ENCODE peak calls at places on chromosome 7, in six cellular contexts. D is kidney, Z is heart right ventricle, Y is aorta, C is Peyer's patch, P is GM23338. M is an unnamed sample.

GRCh38 chr7:91351374-91351773 is 87.1 kb downstream of the FZD1 start:
- DNase-seq in D (no peak), Z (no peak), Y (no peak), C (no peak), P (no peak), M (no peak)

GRCh38 chr7:29019275-29019820 is 61.2 kb upstream of the TRIL start:
- DNase-seq in D (no peak), Z (no peak), Y (no peak), C (no peak), P (no peak), M (no peak)

GRCh38 chr7:47625861-47626444 is 44.0 kb upstream of the TNS3 start:
- DNase-seq in D (no peak), Z (no peak), Y (peak; percentile 9), C (no peak), P (peak; percentile 34), M (no peak)

GRCh38 chr7:133510326-133511055 is 257.6 kb downstream of the EXOC4 start:
- DNase-seq in D (no peak), Z (no peak), Y (no peak), C (no peak), P (no peak), M (no peak)

GRCh38 chr7:16421333-16422099 is at the start of gene CRPPA:
- DNase-seq in D (peak; percentile 83), Z (peak; percentile 21), Y (peak; percentile 59), C (no peak), P (peak; percentile 60), M (peak; percentile 80)

GRCh38 chr7:5695037-5695708 is 86.3 kb downstream of the RNF216 start:
- DNase-seq in D (peak; percentile 83), Z (peak; percentile 47), Y (peak; percentile 79), C (peak; percentile 77), P (no peak), M (no peak)

GRCh38 chr7:42107484-42107883 is 129.5 kb downstream of the GLI3 start:
- DNase-seq in D (no peak), Z (peak; percentile 23), Y (no peak), C (no peak), P (peak; percentile 89), M (no peak)

GRCh38 chr7:47340490-47340889 is 241.4 kb downstream of the TNS3 start:
- DNase-seq in D (no peak), Z (peak; percentile 44), Y (no peak), C (no peak), P (no peak), M (no peak)

GRCh38 chr7:155247479-155248365 is 50.0 kb upstream of the INSIG1 start:
- DNase-seq in D (no peak), Z (no peak), Y (no peak), C (no peak), P (no peak), M (no peak)

GRCh38 chr7:95509199-95509598 is 23.5 kb downstream of the ASB4 start:
- DNase-seq in D (no peak), Z (no peak), Y (no peak), C (no peak), P (peak; percentile 86), M (no peak)

GRCh38 chr7:106063692-106064091 is 48.4 kb downstream of the SYPL1 start:
- DNase-seq in D (no peak), Z (no peak), Y (no peak), C (no peak), P (no peak), M (no peak)

GRCh38 chr7:128262273-128263028 is 21.4 kb downstream of the LEP start:
- DNase-seq in D (no peak), Z (no peak), Y (no peak), C (no peak), P (no peak), M (no peak)

GRCh38 chr7:92436843-92437445 is 10.3 kb upstream of the GATAD1 start:
- DNase-seq in D (no peak), Z (no peak), Y (no peak), C (no peak), P (peak; percentile 53), M (no peak)

GRCh38 chr7:83466956-83467355 is 182.0 kb downstream of the SEMA3E start:
- DNase-seq in D (no peak), Z (no peak), Y (no peak), C (no peak), P (peak; percentile 51), M (no peak)

GRCh38 chr7:138186951-138187351 is 110.7 kb downstream of the AKR1D1 start:
- DNase-seq in D (no peak), Z (no peak), Y (no peak), C (no peak), P (no peak), M (no peak)

GRCh38 chr7:158728911-158729645 is 24.5 kb upstream of the NCAPG2 start:
- DNase-seq in D (no peak), Z (no peak), Y (no peak), C (no peak), P (no peak), M (no peak)

DNA sequence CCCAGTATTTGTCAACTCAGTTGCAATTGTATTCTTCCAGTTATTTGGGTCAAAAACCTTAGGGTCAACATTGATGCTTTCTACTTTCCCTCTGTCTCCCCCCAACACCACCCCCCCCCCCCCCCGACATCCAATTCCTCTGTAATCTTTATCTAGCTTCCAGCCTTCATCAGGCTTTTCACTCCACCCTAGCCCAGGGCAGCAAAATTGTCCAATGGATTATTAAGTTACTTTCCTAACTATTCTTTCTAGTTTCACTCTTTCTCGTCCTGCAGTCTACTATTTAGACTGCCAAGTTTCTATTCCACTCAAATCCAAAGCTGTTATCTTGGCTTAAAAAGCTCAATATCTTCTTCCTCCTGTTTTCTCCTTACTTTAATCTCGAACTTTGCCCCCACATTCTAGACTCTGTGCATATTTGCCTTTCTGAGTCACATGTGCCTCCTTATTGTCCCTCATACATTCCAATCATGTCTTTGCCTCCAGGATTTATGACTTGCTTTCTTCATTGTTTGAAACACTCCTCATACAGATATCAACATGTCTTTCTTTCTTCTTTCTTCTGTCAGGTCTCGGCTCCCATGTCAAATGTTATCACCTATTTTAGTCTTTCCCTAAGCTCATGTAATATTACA is 196.6 kb upstream of the TMEM196 start:
- DNase-seq in D (no peak), Z (no peak), Y (no peak), C (no peak), P (no peak), M (no peak)
- H3K27ac ChIP-seq in D (no peak overlapping the region), Z (no peak overlapping the region), Y (no peak overlapping the region), C (no peak overlapping the region), P (no peak overlapping the region), M (no peak overlapping the region)

GRCh38 chr7:116689787-116690186 is 17.8 kb downstream of the MET start:
- DNase-seq in D (no peak), Z (no peak), Y (no peak), C (no peak), P (no peak), M (peak; percentile 65)

GRCh38 chr7:116686812-116687419 is 14.9 kb downstream of the MET start:
- DNase-seq in D (no peak), Z (no peak), Y (no peak), C (no peak), P (no peak), M (no peak)

GRCh38 chr7:116691664-116692063 is 19.7 kb downstream of the MET start:
- DNase-seq in D (no peak), Z (no peak), Y (no peak), C (no peak), P (no peak), M (no peak)

GRCh38 chr7:116686033-116686432 is 14.0 kb downstream of the MET start:
- DNase-seq in D (no peak), Z (no peak), Y (no peak), C (no peak), P (no peak), M (no peak)

DNA sequence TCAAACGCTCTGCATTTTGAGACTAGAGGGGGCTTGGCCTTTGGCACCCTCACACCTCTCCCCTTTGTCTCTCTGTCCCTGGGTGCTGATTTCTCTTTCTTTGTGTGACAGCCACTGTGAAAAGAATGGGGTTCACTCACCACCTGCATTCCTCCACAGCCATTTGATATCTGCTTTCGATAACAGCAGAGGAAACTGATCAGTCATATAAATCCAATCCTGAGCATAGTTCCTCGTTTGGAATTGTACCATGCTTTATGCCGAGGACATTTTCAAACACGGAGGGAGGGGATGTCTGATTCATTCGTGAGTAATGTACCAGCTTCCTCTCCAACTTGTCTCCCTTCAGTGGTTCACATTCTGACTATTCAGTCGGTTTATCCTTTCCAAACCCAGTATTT is 15.8 kb downstream of the MET start:
- DNase-seq in D (no peak), Z (no peak), Y (no peak), C (no peak), P (peak; percentile 25), M (no peak)
- H3K4me1 ChIP-seq in D (no peaks in the 10 kb centered on the region), Z (no peaks in the 10 kb centered on the region), Y (no peaks in the 10 kb centered on the region), C (no peaks in the 10 kb centered on the region), P (peaks cover 42% of the 10 kb centered on the region), M (peaks cover 3% of the 10 kb centered on the region)

GRCh38 chr7:111527545-111527944 is 34.7 kb downstream of the IMMP2L start:
- DNase-seq in D (no peak), Z (no peak), Y (no peak), C (no peak), P (no peak), M (no peak)

GRCh38 chr7:111528331-111528730 is 34.0 kb downstream of the IMMP2L start:
- DNase-seq in D (no peak), Z (no peak), Y (no peak), C (no peak), P (no peak), M (no peak)

GRCh38 chr7:111530356-111530668 is 32.0 kb downstream of the IMMP2L start:
- DNase-seq in D (no peak), Z (no peak), Y (no peak), C (no peak), P (no peak), M (no peak)

GRCh38 chr7:111531993-111532392 is 30.3 kb downstream of the IMMP2L start:
- DNase-seq in D (no peak), Z (no peak), Y (no peak), C (no peak), P (no peak), M (no peak)

DNA sequence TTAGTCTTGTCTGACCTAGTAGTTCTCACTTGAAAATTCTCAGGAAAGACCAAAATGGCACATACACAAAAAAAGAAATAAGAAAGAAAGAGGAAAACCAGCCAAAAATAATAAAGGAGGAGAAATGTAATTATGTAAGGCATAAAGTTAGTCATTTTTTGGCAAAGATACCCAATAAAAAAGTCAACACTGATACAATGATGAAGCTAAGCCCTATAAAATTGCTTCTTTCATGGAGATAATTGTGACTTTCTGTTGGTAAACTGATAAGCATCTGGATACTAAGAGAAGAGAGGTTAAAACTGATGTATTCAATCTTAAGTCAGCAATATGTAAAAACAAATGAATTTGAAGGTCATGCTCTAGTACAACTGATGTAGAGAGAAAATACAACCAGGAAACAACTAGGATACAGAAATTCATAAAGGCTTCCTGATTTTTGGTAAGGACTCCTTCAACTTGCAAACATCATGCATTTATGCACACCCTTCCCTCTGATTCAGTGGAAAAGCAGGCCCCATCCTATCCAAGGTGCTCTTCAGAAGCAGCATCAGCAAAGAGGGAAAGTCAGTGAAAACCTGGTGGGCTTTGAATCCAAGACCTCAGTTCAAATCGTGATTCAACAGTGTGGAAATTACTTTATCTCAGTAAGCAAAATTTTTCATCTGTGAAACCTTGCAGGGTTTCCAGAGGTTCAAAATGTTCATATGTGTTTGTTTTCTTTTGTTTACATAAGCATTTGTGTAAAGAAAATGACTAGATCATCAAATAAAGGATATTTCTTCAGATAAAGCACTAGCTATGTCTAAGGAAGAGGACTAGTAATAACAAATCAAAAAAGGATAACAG is 32.6 kb downstream of the IMMP2L start:
- DNase-seq in D (no peak), Z (no peak), Y (no peak), C (no peak), P (no peak), M (no peak)
- H3K27ac ChIP-seq in D (no peak overlapping the region), Z (no peak overlapping the region), Y (no peak overlapping the region), C (no peak overlapping the region), P (no peak overlapping the region), M (no peak overlapping the region)

DNA sequence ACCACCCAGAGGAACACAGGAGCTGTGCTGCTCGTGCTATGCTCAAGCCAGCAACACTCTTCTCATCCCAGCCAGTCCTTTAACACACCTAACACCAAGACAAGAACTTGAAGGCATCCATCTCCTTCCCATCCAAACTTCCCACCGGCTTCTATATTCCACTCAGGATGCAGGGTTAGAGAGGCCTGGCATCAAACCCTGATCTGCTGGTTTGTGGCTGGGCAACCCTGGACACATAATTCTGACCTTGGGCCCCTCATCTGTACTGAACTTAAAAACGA is 5.6 kb upstream of the MYO1G start:
- DNase-seq in D (no peak), Z (no peak), Y (no peak), C (no peak), P (no peak), M (no peak)
- H3K4me1 ChIP-seq in D (peaks cover 10% of the 10 kb centered on the region), Z (peaks cover 6% of the 10 kb centered on the region), Y (no peaks in the 10 kb centered on the region), C (no peaks in the 10 kb centered on the region), P (peaks cover 10% of the 10 kb centered on the region), M (peaks cover 49% of the 10 kb centered on the region)

M was measured in upper lobe of right lung.